ENCODE peak calls at places on chromosomes 6 and 20, in five cellular contexts. A is GM12878, O is A549, N is HCT116, Q is heart left ventricle. S is an unnamed sample.

GRCh38 chr6:52221302-52221701 is 23.0 kb downstream of the IL17F start:
- DNase-seq in A (no peak), N (no peak), O (no peak), Q (no peak), S (no peak)

GRCh38 chr20:44601801-44602204 is 19.4 kb downstream of the PKIG start:
- DNase-seq in N (no peak), A (no peak), O (no peak), Q (peak; percentile 87), S (no peak)

GRCh38 chr6:88426005-88426404 is 259.9 kb upstream of the CNR1 start:
- DNase-seq in N (no peak), A (no peak), O (no peak), Q (no peak), S (no peak)

GRCh38 chr6:95545226-95545625 is 32.1 kb upstream of the MANEA start:
- DNase-seq in A (no peak), N (no peak), O (no peak), Q (no peak), S (no peak)

GRCh38 chr6:163181666-163182180 is 232.8 kb upstream of the QKI start:
- DNase-seq in N (no peak), A (no peak), Q (no peak), O (no peak), S (no peak)

GRCh38 chr6:11273406-11274065 is 41.1 kb upstream of the NEDD9 start:
- DNase-seq in O (peak; percentile 37), A (no peak), Q (no peak), N (no peak), S (no peak)

GRCh38 chr6:70221715-70222236 is 81.1 kb downstream of the COL9A1 start:
- DNase-seq in A (no peak), Q (no peak), N (no peak), O (no peak), S (no peak)

GRCh38 chr6:153150767-153151440 is 19.8 kb upstream of the RGS17 start:
- DNase-seq in A (no peak), O (no peak), Q (no peak), N (no peak), S (no peak)

GRCh38 chr6:105178110-105178509 is 1.7 kb downstream of the POPDC3 start:
- DNase-seq in N (no peak), A (no peak), O (peak; percentile 34), Q (no peak), S (no peak)

GRCh38 chr6:149918151-149918905 is 4.6 kb downstream of the RAET1G start:
- DNase-seq in N (no peak), A (no peak), O (no peak), Q (no peak), S (no peak)

GRCh38 chr20:44540834-44541233 is 19.0 kb upstream of the SERINC3 start:
- DNase-seq in N (no peak), O (no peak), Q (no peak), A (no peak), S (no peak)

GRCh38 chr6:9405369-9405768 is 970.0 kb upstream of the SLC35B3 start:
- DNase-seq in N (peak; percentile 63), O (peak; percentile 28), A (no peak), Q (no peak), S (no peak)

GRCh38 chr6:89024456-89024855 is 56.1 kb upstream of the PNRC1 start:
- DNase-seq in N (no peak), O (no peak), Q (no peak), A (no peak), S (no peak)

GRCh38 chr6:89974776-89975175 is 80.5 kb downstream of the GJA10 start:
- DNase-seq in O (no peak), A (no peak), N (no peak), Q (peak; percentile 33), S (no peak)

GRCh38 chr6:31538805-31539400 is 2.9 kb downstream of the DDX39B start:
- DNase-seq in O (no peak), Q (no peak), N (no peak), A (no peak), S (no peak)

GRCh38 chr6:36224918-36225461 is 28.4 kb downstream of the BRPF3 start:
- DNase-seq in Q (no peak), A (no peak), N (no peak), O (no peak), S (no peak)

GRCh38 chr6:91132461-91132860 is 545.6 kb upstream of the MAP3K7 start:
- DNase-seq in A (no peak), O (no peak), Q (no peak), N (no peak), S (no peak)

GRCh38 chr20:48703511-48704219 is 124.1 kb downstream of the PREX1 start:
- DNase-seq in A (no peak), Q (no peak), N (no peak), O (no peak), S (no peak)

GRCh38 chr20:6485376-6485775 is 282.1 kb upstream of the BMP2 start:
- DNase-seq in Q (no peak), A (no peak), O (no peak), N (no peak), S (no peak)

GRCh38 chr6:39496951-39497350 is 174.4 kb upstream of the KCNK16 start:
- DNase-seq in N (no peak), Q (peak; percentile 51), O (no peak), A (no peak), S (no peak)

GRCh38 chr6:23414922-23415321 is 711.1 kb upstream of the NRSN1 start:
- DNase-seq in A (no peak), O (no peak), Q (no peak), N (no peak), S (no peak)

GRCh38 chr6:38215225-38215624 is 395.7 kb downstream of the ZFAND3 start:
- DNase-seq in A (no peak), O (no peak), Q (no peak), N (no peak), S (no peak)

GRCh38 chr6:66029391-66029790 is 322.4 kb upstream of the EYS start:
- DNase-seq in A (no peak), O (no peak), N (no peak), Q (no peak), S (no peak)

GRCh38 chr20:46992640-46993035 is 98.0 kb downstream of the EYA2 start:
- DNase-seq in Q (no peak), O (no peak), A (no peak), N (no peak), S (no peak)
- H3K27ac ChIP-seq in Q (no peak overlapping the region), O (no peak overlapping the region), A (no peak overlapping the region), N (no peak overlapping the region), S (peak overlapping the region; percentile 89)

GRCh38 chr20:58308680-58309527 is 611 bp upstream of the RAB22A start:
- DNase-seq in O (peak; percentile 53), A (no peak), Q (peak; percentile 71), N (no peak), S (no peak)
- TF ChIP-seq POLR2A in O (peak; percentile 81), A (peak; percentile 71), Q (no peak), N (peak; percentile 9), S (no peak)

DNA sequence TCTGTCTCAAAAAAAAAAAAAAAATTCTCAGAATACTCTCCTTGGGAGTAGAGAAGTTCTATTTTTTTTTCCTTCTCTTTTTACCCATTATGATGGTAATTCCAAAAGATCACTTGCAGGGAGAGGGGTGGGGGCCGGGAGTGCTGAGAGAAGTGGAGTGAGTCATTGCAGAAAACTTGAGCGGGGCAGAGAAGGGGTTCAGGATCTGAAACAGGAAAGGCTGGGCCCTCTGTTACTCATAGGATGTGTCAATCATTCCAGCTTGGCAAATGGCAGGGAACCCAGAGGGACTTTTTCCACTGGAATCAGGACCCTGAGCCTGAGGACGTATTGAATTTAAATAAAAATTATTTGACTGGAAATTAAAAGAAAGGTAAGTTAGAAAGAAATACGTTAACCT is 111.4 kb upstream of the ARMC2 start:
- DNase-seq in O (peak; percentile 42), N (peak; percentile 78), A (no peak), Q (no peak), S (no peak)
- H3K27ac ChIP-seq in O (no peak overlapping the region), N (peak overlapping the region; percentile 68), A (no peak overlapping the region), Q (no peak overlapping the region), S (no peak overlapping the region)

GRCh38 chr6:159726918-159727716 is at the start of gene WTAP:
- DNase-seq in Q (peak; percentile 95), O (peak; percentile 97), A (peak; percentile 89), N (peak; percentile 94), S (peak; percentile 89)
- TF ChIP-seq POLR2A in Q (no peak), O (peak; percentile 72), A (peak; percentile 95), N (peak; percentile 87), S (peak; percentile 50)

DNA sequence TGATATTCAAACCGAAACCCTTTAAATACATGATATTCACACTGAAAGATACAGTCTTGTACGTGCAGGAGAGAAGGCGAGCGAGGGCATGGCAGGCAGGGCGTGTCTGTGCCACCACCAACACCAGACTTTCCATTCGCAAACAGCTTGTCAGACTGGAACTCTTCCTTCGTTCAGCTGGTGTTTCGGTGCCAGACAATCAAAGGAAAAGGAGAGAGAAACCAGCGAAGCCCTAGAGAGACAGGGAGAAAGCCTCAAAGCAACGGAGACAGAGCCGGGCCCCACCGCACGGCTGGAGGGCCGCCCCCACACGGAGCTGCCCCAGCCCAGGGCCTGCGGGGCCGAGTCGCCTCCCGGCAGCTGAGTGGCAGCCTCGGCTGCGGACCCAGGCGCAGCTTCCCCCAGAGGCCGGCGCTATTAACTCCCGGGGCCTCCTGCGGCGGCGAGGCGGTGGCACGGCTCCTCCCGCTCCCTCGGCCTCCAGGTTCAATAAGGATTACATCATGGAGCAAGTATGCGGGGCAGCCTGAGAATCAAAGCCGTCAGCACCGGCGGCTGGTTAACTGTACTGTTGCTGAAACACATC is 32.1 kb upstream of the NR2E1 start:
- DNase-seq in N (peak; percentile 66), O (peak; percentile 72), Q (peak; percentile 40), A (no peak), S (no peak)
- H3K27ac ChIP-seq in N (peak overlapping the region; percentile 55), O (peak overlapping the region; percentile 66), Q (peak overlapping the region; percentile 75), A (no peak overlapping the region), S (peak overlapping the region; percentile 78)